ENCODE peak calls at places on chromosomes 12 and 14, in five cellular contexts. K is ascending aorta, F is lower leg skin, T is foreskin keratinocyte, L is brain microvascular endothelial cell. A is an unnamed sample.

GRCh38 chr14:91947196-91948184 is at the start of gene FBLN5:
- DNase-seq in K (peak), F (peak), T (peak), L (peak), A (no peak)

GRCh38 chr14:91925727-91926121 is 21.8 kb downstream of the FBLN5 start:
- DNase-seq in K (no peak), F (no peak), T (no peak), L (no peak), A (no peak)

GRCh38 chr12:57528831-57529555 is 6.4 kb downstream of the MBD6 start:
- DNase-seq in K (no peak), F (no peak), T (no peak), L (no peak), A (no peak)

GRCh38 chr12:6965026-6965661 is 5.3 kb downstream of the PHB2 start:
- DNase-seq in K (peak), F (peak), T (peak), L (peak), A (peak)

GRCh38 chr12:83003026-83003425 is 316.3 kb downstream of the TMTC2 start:
- DNase-seq in K (no peak), F (no peak), T (no peak), L (no peak), A (no peak)

GRCh38 chr12:22634883-22635282 is 9.9 kb downstream of the ETNK1 start:
- DNase-seq in K (no peak), F (no peak), T (peak), L (no peak), A (no peak)

GRCh38 chr12:46500673-46501072 is 128.1 kb upstream of the SLC38A2 start:
- DNase-seq in K (no peak), F (no peak), T (no peak), L (no peak), A (no peak)

GRCh38 chr12:122032570-122032969 is 10.9 kb downstream of the BCL7A start:
- DNase-seq in K (no peak), F (no peak), T (no peak), L (no peak), A (no peak)

GRCh38 chr12:114405449-114406271 is at the start of gene TBX5:
- DNase-seq in K (no peak), F (no peak), T (no peak), L (no peak), A (no peak)

GRCh38 chr12:120252071-120252906 is 13.2 kb downstream of the PXN start:
- DNase-seq in K (peak), F (peak), T (no peak), L (no peak), A (no peak)

GRCh38 chr12:125065753-125066570 is 727 bp downstream of the AACS start:
- DNase-seq in K (no peak), F (no peak), T (no peak), L (no peak), A (no peak)

GRCh38 chr12:23376238-23376637 is 573.2 kb downstream of the SOX5 start:
- DNase-seq in K (no peak), F (no peak), T (no peak), L (peak), A (no peak)

GRCh38 chr14:106691601-106692291 is 1165.4 kb downstream of the TMEM121 start:
- DNase-seq in K (no peak), F (no peak), T (no peak), L (no peak), A (peak)

GRCh38 chr12:113395119-113395518 is 8.6 kb downstream of the SDS start:
- DNase-seq in K (no peak), F (no peak), T (no peak), L (no peak), A (no peak)

GRCh38 chr12:79681008-79681590 is 9.7 kb downstream of the PAWR start:
- DNase-seq in K (no peak), F (no peak), T (peak), L (peak), A (no peak)

GRCh38 chr14:93006484-93007128 is 83.7 kb downstream of the CHGA start:
- DNase-seq in K (no peak), F (no peak), T (no peak), L (no peak), A (no peak)

GRCh38 chr12:19915392-19916192 is 452.7 kb upstream of the PDE3A start:
- DNase-seq in K (no peak), F (no peak), T (no peak), L (peak), A (no peak)

GRCh38 chr12:3576891-3577290 is 85.9 kb downstream of the PRMT8 start:
- DNase-seq in K (no peak), F (no peak), T (no peak), L (no peak), A (no peak)

GRCh38 chr12:79624378-79624777 is 66.4 kb downstream of the PAWR start:
- DNase-seq in K (no peak), F (no peak), T (no peak), L (peak), A (no peak)

GRCh38 chr14:89164168-89165074 is 252.6 kb downstream of the FOXN3 start:
- DNase-seq in K (no peak), F (no peak), T (no peak), L (no peak), A (no peak)

GRCh38 chr12:87302126-87302732 is 727.0 kb downstream of the C12orf50 start:
- DNase-seq in K (no peak), F (no peak), T (no peak), L (no peak), A (no peak)

GRCh38 chr12:113359133-113359938 is 949 bp downstream of the PLBD2 start:
- DNase-seq in K (no peak), F (peak), T (peak), L (no peak), A (no peak)

GRCh38 chr12:105921872-105922669 is 216.7 kb downstream of the NUAK1 start:
- DNase-seq in K (no peak), F (no peak), T (no peak), L (peak), A (no peak)

GRCh38 chr12:22334696-22335290 is at the start of gene ST8SIA1:
- DNase-seq in K (peak), F (peak), T (no peak), L (no peak), A (no peak)

GRCh38 chr14:87529081-87529480 is 463.9 kb downstream of the GALC start:
- DNase-seq in K (no peak), F (no peak), T (no peak), L (no peak), A (no peak)
- TF ChIP-seq CTCF in K (no peak), F (no peak), T (no peak), L (no peak), A (no peak)

DNA sequence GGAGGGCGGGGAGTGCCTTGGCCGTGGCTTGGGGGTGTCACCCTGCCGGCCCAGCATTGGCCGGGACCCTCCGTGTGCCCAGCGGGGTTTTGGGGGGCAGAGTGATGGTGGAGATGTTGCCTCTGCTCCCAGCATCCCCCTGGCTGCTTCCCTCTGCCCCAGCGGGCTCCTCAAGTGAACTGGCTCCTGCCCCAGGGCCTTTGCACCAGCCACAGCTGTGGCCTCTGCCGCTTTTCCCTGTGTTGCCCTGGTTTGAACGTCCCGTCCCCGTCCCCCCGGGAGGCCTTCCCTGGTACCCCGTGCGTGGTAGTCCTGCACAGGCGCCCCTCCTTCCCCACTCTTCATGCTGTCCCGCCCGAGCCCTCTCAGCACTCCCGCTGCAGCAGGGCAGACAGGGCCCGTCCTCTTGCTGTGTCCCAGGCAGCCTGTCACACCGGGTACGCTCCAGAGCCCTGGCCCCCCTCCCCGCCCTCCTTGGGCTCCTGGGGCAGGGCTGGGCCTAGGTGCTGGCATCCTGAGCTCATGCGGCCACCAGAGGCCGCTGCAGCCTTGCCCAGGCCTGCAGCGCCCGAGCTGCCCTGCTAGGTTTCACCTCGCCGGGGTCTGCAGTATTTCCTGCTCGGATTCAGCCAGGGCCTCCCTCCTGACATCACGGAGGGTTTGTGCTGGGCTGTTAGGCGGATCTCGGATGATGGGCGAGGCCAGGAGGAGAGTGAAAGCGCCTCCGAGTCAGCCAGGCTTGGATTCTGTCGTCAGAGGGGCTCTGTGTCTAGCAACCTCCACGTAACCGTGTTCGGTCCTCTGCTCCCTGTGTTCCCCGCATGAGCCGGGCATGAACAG is 9.5 kb downstream of the NOC4L start:
- DNase-seq in K (peak), F (no peak), T (peak), L (peak), A (peak)
- TF ChIP-seq CTCF in K (peak), F (no peak), T (peak), L (peak), A (peak)

GRCh38 chr12:52257074-52257551 is 17.3 kb upstream of the KRT86 start:
- DNase-seq in K (no peak), F (no peak), T (no peak), L (no peak), A (no peak)

GRCh38 chr12:52254180-52254964 is 20.1 kb upstream of the KRT86 start:
- DNase-seq in K (no peak), F (no peak), T (no peak), L (no peak), A (no peak)

GRCh38 chr12:52256165-52256935 is 18.1 kb upstream of the KRT86 start:
- DNase-seq in K (no peak), F (no peak), T (no peak), L (no peak), A (no peak)

GRCh38 chr12:52253391-52254179 is 20.5 kb downstream of the KRT7 start:
- DNase-seq in K (no peak), F (no peak), T (no peak), L (no peak), A (no peak)

DNA sequence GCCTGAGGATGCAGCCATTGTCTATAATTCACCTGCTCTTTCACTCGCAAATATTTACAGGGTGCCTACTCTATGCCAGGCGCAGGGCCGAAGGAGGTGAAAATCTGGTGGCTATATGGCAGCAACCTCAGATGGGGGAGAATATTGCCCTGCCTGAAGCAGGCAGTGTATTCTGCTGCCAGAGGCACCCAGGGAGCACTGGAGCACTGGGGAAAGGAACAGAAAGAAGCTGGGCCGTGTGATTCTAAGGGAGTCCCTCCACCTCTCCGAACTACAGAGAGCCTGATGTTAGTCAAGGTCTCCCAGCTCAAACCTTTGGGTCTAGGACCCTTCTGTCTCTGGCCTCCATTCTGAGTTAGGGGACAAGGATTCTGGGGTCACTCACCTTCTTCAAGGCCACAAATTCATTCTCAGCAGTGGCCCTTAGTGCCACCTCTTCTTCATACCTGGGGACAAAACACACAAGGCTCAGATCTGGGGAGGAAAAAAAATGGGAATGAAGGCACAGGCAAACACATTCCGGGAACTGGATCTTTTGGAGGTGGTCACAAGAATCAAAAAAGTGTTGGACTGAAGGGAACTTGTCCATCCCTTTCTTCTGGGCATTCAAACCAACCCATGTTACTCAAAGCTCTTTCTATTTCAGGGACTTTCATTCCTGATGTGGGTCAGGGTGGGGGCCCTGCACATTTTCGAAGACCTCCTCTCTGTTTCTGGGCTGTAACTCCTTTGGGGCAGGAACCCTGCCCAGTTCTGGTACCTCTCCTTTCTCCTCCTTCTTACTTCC is 19.3 kb upstream of the KRT86 start:
- DNase-seq in K (no peak), F (no peak), T (no peak), L (no peak), A (no peak)
- TF ChIP-seq CTCF in K (no peak), F (no peak), T (no peak), L (no peak), A (no peak)

DNA sequence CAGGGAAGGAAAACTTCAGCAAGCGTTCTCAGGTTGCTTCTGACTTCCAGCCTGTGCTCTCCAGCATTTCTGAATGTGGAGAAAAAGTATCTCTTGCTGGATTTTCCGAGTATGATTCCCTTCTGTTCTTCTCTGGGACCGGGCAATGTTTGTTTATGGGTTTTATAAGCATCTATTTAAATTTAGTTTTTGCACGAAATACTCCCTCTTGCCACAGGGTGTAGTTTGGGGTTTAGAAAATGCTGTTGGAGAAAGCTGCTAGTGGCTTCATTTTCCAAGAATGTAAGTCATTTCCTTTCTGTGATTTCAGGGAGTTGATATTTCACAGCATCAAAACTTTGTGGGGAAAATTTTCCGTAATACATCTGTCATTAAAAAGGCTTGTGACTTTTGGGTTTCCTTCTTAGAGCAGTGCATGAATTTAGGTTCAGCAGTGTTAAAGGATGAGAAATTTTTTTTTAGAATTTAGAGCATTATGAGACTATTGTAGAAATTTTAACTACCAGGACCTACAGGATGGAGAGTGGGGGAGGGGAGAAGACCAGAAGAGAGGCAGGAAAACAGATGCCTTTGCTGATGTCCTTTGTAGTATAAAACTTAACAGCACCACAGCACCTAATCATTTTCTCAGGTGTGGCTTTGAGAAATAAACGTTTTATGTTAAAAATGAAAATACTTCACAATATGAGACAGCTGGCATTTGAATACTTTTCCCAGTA is 1.5 kb downstream of the FRMD6 start:
- DNase-seq in K (no peak), F (no peak), T (no peak), L (no peak), A (no peak)
- TF ChIP-seq CTCF in K (peak), F (no peak), T (peak), L (peak), A (no peak)

GRCh38 chr12:28110329-28110728 is 79.9 kb upstream of the CCDC91 start:
- DNase-seq in K (no peak), F (no peak), T (no peak), L (no peak), A (no peak)
- TF ChIP-seq CTCF in K (no peak), F (no peak), T (peak), L (no peak), A (no peak)

GRCh38 chr12:8078400-8078799 is 3.7 kb upstream of the NECAP1 start:
- DNase-seq in K (peak), F (no peak), T (no peak), L (peak), A (no peak)
- TF ChIP-seq CTCF in K (no peak), F (no peak), T (peak), L (peak), A (no peak)